ENCODE peak calls at places on chromosomes 4 and X, in seven cellular contexts. I is dorsolateral prefrontal cortex; V is kidney; S is AG10803; X is CD4-positive, alpha-beta T cell; M is activated CD8-positive, alpha-beta T cell treated with anti-CD3 and anti-CD28 coated beads for 36 hours; F is osteocyte. R is an unnamed sample.

GRCh38 chr4:5785806-5786680 is 75.0 kb downstream of the EVC start:
- DNase-seq in I (peak), F (peak), S (peak), X (no peak), V (peak), M (no peak), R (no peak)

GRCh38 chr4:183328832-183329231 is 6.6 kb upstream of the CLDN24 start:
- DNase-seq in X (no peak), V (no peak), S (no peak), F (no peak), M (no peak), I (no peak), R (no peak)

GRCh38 chr4:72591547-72591946 is 22.5 kb upstream of the ADAMTS3 start:
- DNase-seq in X (no peak), V (no peak), S (peak), I (no peak), F (no peak), M (no peak), R (no peak)

GRCh38 chr4:1775731-1776500 is 17.2 kb upstream of the FGFR3 start:
- DNase-seq in F (no peak), I (peak), S (no peak), X (no peak), V (no peak), M (no peak), R (no peak)

GRCh38 chr4:6019316-6020263 is 1.4 kb upstream of the C4orf50 start:
- DNase-seq in M (peak), X (no peak), V (peak), S (peak), I (peak), F (no peak), R (peak)

GRCh38 chr4:3295837-3296624 is 3.2 kb downstream of the RGS12 start:
- DNase-seq in M (no peak), F (peak), X (no peak), I (no peak), S (no peak), V (peak), R (no peak)

GRCh38 chrX:470686-471085 is 84.0 kb upstream of the PPP2R3B start:
- DNase-seq in M (no peak), V (peak), I (no peak), X (no peak), S (no peak), F (no peak), R (no peak)

GRCh38 chrX:114584434-114584943 is 603 bp downstream of the HTR2C start:
- DNase-seq in S (peak), I (no peak), V (peak), F (no peak), X (no peak), M (no peak), R (no peak)

GRCh38 chrX:49157194-49157593 is 5.4 kb upstream of the MAGIX start:
- DNase-seq in I (no peak), M (no peak), S (no peak), X (no peak), F (no peak), V (peak), R (no peak)

GRCh38 chr4:182973421-182974340 is 56.5 kb upstream of the DCTD start:
- DNase-seq in V (no peak), I (no peak), F (no peak), M (no peak), X (no peak), S (peak), R (no peak)

GRCh38 chr4:17468638-17469221 is 43.2 kb downstream of the QDPR start:
- DNase-seq in X (no peak), M (no peak), I (no peak), V (no peak), S (peak), F (peak), R (no peak)

GRCh38 chrX:20063716-20064351 is 52.9 kb downstream of the MAP7D2 start:
- DNase-seq in I (no peak), M (peak), X (no peak), S (no peak), V (no peak), F (no peak), R (no peak)

GRCh38 chr4:84167579-84167978 is 331.5 kb downstream of the NKX6-1 start:
- DNase-seq in X (no peak), F (no peak), V (no peak), M (no peak), S (no peak), I (no peak), R (no peak)

GRCh38 chr4:187128971-187129370 is 405.3 kb upstream of the FAT1 start:
- DNase-seq in X (no peak), V (no peak), S (peak), F (no peak), I (no peak), M (no peak), R (no peak)

GRCh38 chr4:70651864-70652506 is 14.3 kb downstream of the JCHAIN start:
- DNase-seq in V (no peak), F (no peak), X (no peak), S (peak), I (no peak), M (no peak), R (peak)

GRCh38 chrX:151870603-151871002 is 42.1 kb upstream of the MAGEA4 start:
- DNase-seq in M (no peak), V (no peak), S (peak), X (no peak), I (no peak), F (no peak), R (no peak)

GRCh38 chr4:101701551-101701950 is 89.0 kb upstream of the BANK1 start:
- DNase-seq in X (no peak), F (no peak), V (no peak), I (no peak), S (no peak), M (no peak), R (no peak)

GRCh38 chrX:119885554-119886428 is 9.9 kb upstream of the AKAP14 start:
- DNase-seq in F (no peak), V (no peak), S (no peak), X (no peak), M (peak), I (no peak), R (no peak)

GRCh38 chrX:3550160-3550765 is 163.2 kb downstream of the PRKX start:
- DNase-seq in M (no peak), V (no peak), F (no peak), I (no peak), X (no peak), S (no peak), R (no peak)

GRCh38 chrX:133979641-133980230 is 5.7 kb downstream of the GPC3 start:
- DNase-seq in I (no peak), X (no peak), S (no peak), V (no peak), M (no peak), F (no peak), R (no peak)

GRCh38 chr4:84565951-84566350 is 17.0 kb upstream of the CDS1 start:
- DNase-seq in I (no peak), F (no peak), V (no peak), M (no peak), X (no peak), S (no peak), R (no peak)

GRCh38 chrX:46574941-46575381 is 1.4 kb downstream of the CHST7 start:
- DNase-seq in V (no peak), F (no peak), M (peak), X (peak), S (no peak), I (no peak), R (peak)

GRCh38 chr4:6815029-6815836 is 32.7 kb downstream of the KIAA0232 start:
- DNase-seq in X (no peak), M (no peak), V (no peak), S (no peak), F (no peak), I (no peak), R (no peak)

GRCh38 chrX:68831405-68832100 is 2.7 kb downstream of the EFNB1 start:
- DNase-seq in X (no peak), I (peak), M (no peak), V (no peak), F (peak), S (no peak), R (no peak)

GRCh38 chr4:45063166-45063565 is 336.8 kb upstream of the GNPDA2 start:
- DNase-seq in S (no peak), I (no peak), F (no peak), V (no peak), M (no peak), X (no peak), R (no peak)

GRCh38 chrX:119236599-119237525 is 777 bp downstream of the PGRMC1 start:
- DNase-seq in F (no peak), V (peak), I (peak), S (peak), X (peak), M (peak), R (no peak)

GRCh38 chrX:153946910-153947769 is 2.7 kb upstream of the RENBP start:
- DNase-seq in X (peak), S (peak), V (no peak), F (peak), I (peak), M (peak), R (peak)

GRCh38 chr4:86891785-86892638 is at the start of gene C4orf36:
- DNase-seq in X (no peak), S (peak), M (peak), I (peak), V (peak), F (no peak), R (peak)
- TF ChIP-seq CTCF in X (no peak), S (no peak), M (no peak), I (no peak), V (no peak), F (no peak), R (no peak)

GRCh38 chr4:52585379-52585778 is 73.7 kb downstream of the USP46 start:
- DNase-seq in X (no peak), S (no peak), M (no peak), V (no peak), F (no peak), I (no peak), R (no peak)
- TF ChIP-seq CTCF in X (no peak), S (no peak), M (no peak), V (no peak), F (no peak), I (no peak), R (no peak)

GRCh38 chrX:12115377-12115776 is 22.9 kb upstream of the FRMPD4 start:
- DNase-seq in X (no peak), F (no peak), M (no peak), V (no peak), S (no peak), I (no peak), R (no peak)
- TF ChIP-seq CTCF in X (no peak), F (peak), M (no peak), V (no peak), S (no peak), I (no peak), R (peak)

DNA sequence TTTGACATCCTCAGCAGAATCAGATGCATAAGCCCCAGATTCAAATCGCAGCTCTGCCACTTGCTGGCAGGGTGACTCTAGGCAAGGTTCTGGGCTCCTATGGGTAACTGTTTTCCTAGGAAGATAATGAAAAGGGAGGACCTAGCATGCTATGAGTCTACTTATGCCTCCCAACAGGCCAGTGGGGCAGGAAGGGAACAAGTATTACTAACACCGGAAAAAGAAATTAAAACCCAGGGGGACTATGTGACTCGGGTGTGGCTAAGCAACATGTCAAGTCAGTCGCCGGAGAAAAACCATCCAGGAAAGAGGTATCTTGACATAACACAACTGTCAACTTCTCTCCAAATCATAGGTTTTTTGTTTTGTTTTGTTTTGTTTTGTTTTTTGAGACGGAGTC is 45.6 kb upstream of the RBPJ start:
- DNase-seq in S (no peak), F (no peak), X (no peak), M (no peak), V (no peak), I (no peak), R (no peak)
- TF ChIP-seq CTCF in S (no peak), F (no peak), X (no peak), M (no peak), V (no peak), I (no peak), R (no peak)

GRCh38 chr4:38169524-38169923 is 209.3 kb downstream of the PTTG2 start:
- DNase-seq in F (no peak), X (no peak), S (no peak), V (no peak), I (no peak), M (no peak), R (no peak)
- TF ChIP-seq CTCF in F (no peak), X (no peak), S (no peak), V (no peak), I (no peak), M (no peak), R (no peak)

R was measured in GM13977.